ENCODE peak calls at places on chromosomes 1 and 21, in nine cellular contexts. V is naive thymus-derived CD4-positive, alpha-beta T cell; Y is fibroblast of pulmonary artery; E is heart right ventricle; G is Karpas-422; U is GM12865; H is ascending aorta; I is NT2/D1; O is spleen. A is an unnamed sample.

GRCh38 chr1:88104886-88105285 is 579.2 kb upstream of the PKN2 start:
- DNase-seq in V (no peak), Y (no peak), E (no peak), G (no peak), U (no peak), H (no peak), I (no peak), O (no peak), A (no peak)

GRCh38 chr1:68291763-68292384 is 59.6 kb upstream of the WLS start:
- DNase-seq in V (no peak), Y (peak), E (no peak), G (no peak), U (no peak), H (no peak), I (peak), O (no peak), A (peak)

GRCh38 chr1:203522237-203522636 is 28.3 kb downstream of the OPTC start:
- DNase-seq in V (no peak), Y (no peak), E (no peak), G (no peak), U (no peak), H (no peak), I (no peak), O (no peak), A (no peak)

GRCh38 chr1:160657477-160657820 is 10.6 kb upstream of the SLAMF1 start:
- DNase-seq in V (no peak), Y (peak), E (no peak), G (no peak), U (peak), H (no peak), I (no peak), O (no peak), A (peak)

GRCh38 chr1:176752505-176752904 is 289.5 kb downstream of the PAPPA2 start:
- DNase-seq in V (no peak), Y (no peak), E (no peak), G (no peak), U (no peak), H (no peak), I (no peak), O (no peak), A (no peak)

GRCh38 chr1:116330342-116330652 is 42.7 kb upstream of the ATP1A1 start:
- DNase-seq in V (no peak), Y (no peak), E (no peak), G (peak), U (peak), H (no peak), I (no peak), O (no peak), A (no peak)

GRCh38 chr1:34977210-34977471 is 8.0 kb downstream of the TMEM35B start:
- DNase-seq in V (no peak), Y (no peak), E (no peak), G (no peak), U (no peak), H (no peak), I (no peak), O (no peak), A (no peak)

GRCh38 chr1:59443355-59443754 is 146.5 kb downstream of the FGGY start:
- DNase-seq in V (no peak), Y (no peak), E (no peak), G (no peak), U (no peak), H (no peak), I (no peak), O (no peak), A (peak)

GRCh38 chr1:44926311-44926781 is 60.0 kb downstream of the EIF2B3 start:
- DNase-seq in V (no peak), Y (no peak), E (no peak), G (no peak), U (no peak), H (no peak), I (no peak), O (no peak), A (peak)

GRCh38 chr1:50308883-50309282 is 114.4 kb downstream of the DMRTA2 start:
- DNase-seq in V (no peak), Y (peak), E (peak), G (peak), U (peak), H (no peak), I (peak), O (no peak), A (peak)

GRCh38 chr1:116075981-116076380 is 35.2 kb upstream of the MAB21L3 start:
- DNase-seq in V (no peak), Y (no peak), E (no peak), G (no peak), U (no peak), H (no peak), I (no peak), O (no peak), A (no peak)

GRCh38 chr1:54284781-54285563 is 85.0 kb downstream of the MRPL37 start:
- DNase-seq in V (no peak), Y (no peak), E (no peak), G (no peak), U (no peak), H (no peak), I (no peak), O (no peak), A (no peak)

GRCh38 chr1:5651964-5652751 is 340.1 kb downstream of the NPHP4 start:
- DNase-seq in V (no peak), Y (no peak), E (no peak), G (no peak), U (no peak), H (no peak), I (no peak), O (no peak), A (no peak)

GRCh38 chr1:183996396-183996795 is 41.1 kb downstream of the COLGALT2 start:
- DNase-seq in V (no peak), Y (no peak), E (no peak), G (no peak), U (no peak), H (no peak), I (peak), O (no peak), A (no peak)

GRCh38 chr1:174445817-174446216 is 1.9 kb upstream of the GPR52 start:
- DNase-seq in V (no peak), Y (no peak), E (no peak), G (no peak), U (no peak), H (no peak), I (peak), O (no peak), A (no peak)

GRCh38 chr1:32963746-32964460 is 706 bp downstream of the RNF19B start:
- DNase-seq in V (peak), Y (peak), E (peak), G (peak), U (peak), H (peak), I (peak), O (peak), A (peak)

GRCh38 chr1:24503003-24503751 is 541 bp downstream of the RCAN3 start:
- DNase-seq in V (no peak), Y (no peak), E (no peak), G (peak), U (no peak), H (no peak), I (no peak), O (peak), A (no peak)

GRCh38 chr1:87644500-87645245 is 316.0 kb downstream of the LMO4 start:
- DNase-seq in V (no peak), Y (peak), E (no peak), G (no peak), U (no peak), H (no peak), I (no peak), O (no peak), A (no peak)

GRCh38 chr1:8438449-8438848 is 120.5 kb downstream of the SLC45A1 start:
- DNase-seq in V (no peak), Y (no peak), E (no peak), G (peak), U (no peak), H (no peak), I (no peak), O (no peak), A (no peak)

GRCh38 chr1:1200876-1201810 is 5.2 kb downstream of the TNFRSF18 start:
- DNase-seq in V (peak), Y (peak), E (peak), G (no peak), U (peak), H (no peak), I (peak), O (peak), A (peak)

GRCh38 chr1:52899445-52899894 is 22.1 kb downstream of the ECHDC2 start:
- DNase-seq in V (no peak), Y (no peak), E (no peak), G (no peak), U (no peak), H (no peak), I (no peak), O (no peak), A (no peak)

GRCh38 chr21:37337831-37338230 is 28.7 kb upstream of the DYRK1A start:
- DNase-seq in V (no peak), Y (no peak), E (no peak), G (no peak), U (no peak), H (no peak), I (no peak), O (no peak), A (no peak)

GRCh38 chr1:19643113-19643512 is 998 bp upstream of the NBL1 start:
- DNase-seq in V (no peak), Y (no peak), E (no peak), G (no peak), U (no peak), H (no peak), I (no peak), O (no peak), A (peak)

GRCh38 chr1:213985181-213986019 is 2.4 kb upstream of the PROX1 start:
- DNase-seq in V (no peak), Y (no peak), E (no peak), G (no peak), U (no peak), H (no peak), I (no peak), O (no peak), A (no peak)

GRCh38 chr1:230849451-230850194 is 18.7 kb downstream of the C1orf198 start:
- DNase-seq in V (no peak), Y (peak), E (peak), G (no peak), U (no peak), H (peak), I (no peak), O (no peak), A (peak)

GRCh38 chr1:101945884-101946283 is 50.8 kb downstream of the OLFM3 start:
- DNase-seq in V (no peak), Y (no peak), E (no peak), G (no peak), U (peak), H (no peak), I (no peak), O (no peak), A (no peak)

GRCh38 chr1:191343816-191344215 is 814.4 kb upstream of the RGS18 start:
- DNase-seq in V (no peak), Y (peak), E (no peak), G (no peak), U (no peak), H (no peak), I (no peak), O (no peak), A (peak)

GRCh38 chr1:94947453-94947852 is 20.5 kb upstream of the CNN3 start:
- DNase-seq in V (no peak), Y (peak), E (no peak), G (no peak), U (no peak), H (no peak), I (no peak), O (no peak), A (peak)

GRCh38 chr1:234990874-234991801 is 137.5 kb downstream of the TOMM20 start:
- DNase-seq in V (no peak), Y (no peak), E (no peak), G (no peak), U (no peak), H (no peak), I (no peak), O (no peak), A (no peak)

GRCh38 chr1:91751281-91751680 is 134.7 kb downstream of the TGFBR3 start:
- DNase-seq in V (no peak), Y (peak), E (peak), G (no peak), U (no peak), H (no peak), I (no peak), O (no peak), A (peak)

GRCh38 chr21:29221259-29221744 is 77.4 kb upstream of the BACH1 start:
- DNase-seq in V (no peak), Y (peak), E (no peak), G (no peak), U (no peak), H (no peak), I (no peak), O (no peak), A (peak)

GRCh38 chr1:20551945-20552727 is at the start of gene FAM43B:
- DNase-seq in V (no peak), Y (peak), E (peak), G (no peak), U (peak), H (no peak), I (no peak), O (no peak), A (peak)

GRCh38 chr1:3923378-3924185 is 23.5 kb upstream of the C1orf174 start:
- DNase-seq in V (no peak), Y (no peak), E (no peak), G (no peak), U (no peak), H (no peak), I (no peak), O (peak), A (no peak)

GRCh38 chr1:180234369-180235076 is 4.5 kb downstream of the LHX4 start:
- DNase-seq in V (no peak), Y (no peak), E (no peak), G (no peak), U (no peak), H (no peak), I (no peak), O (no peak), A (no peak)

GRCh38 chr1:42971848-42972291 is 13.2 kb upstream of the SLC2A1 start:
- DNase-seq in V (no peak), Y (peak), E (no peak), G (peak), U (no peak), H (no peak), I (no peak), O (peak), A (no peak)

GRCh38 chr1:156706647-156707008 is 1.2 kb upstream of the CRABP2 start:
- DNase-seq in V (no peak), Y (no peak), E (peak), G (peak), U (no peak), H (no peak), I (no peak), O (peak), A (peak)

GRCh38 chr1:236141447-236142357 is 637 bp upstream of the GPR137B start:
- DNase-seq in V (no peak), Y (peak), E (no peak), G (no peak), U (no peak), H (no peak), I (no peak), O (peak), A (peak)

DNA sequence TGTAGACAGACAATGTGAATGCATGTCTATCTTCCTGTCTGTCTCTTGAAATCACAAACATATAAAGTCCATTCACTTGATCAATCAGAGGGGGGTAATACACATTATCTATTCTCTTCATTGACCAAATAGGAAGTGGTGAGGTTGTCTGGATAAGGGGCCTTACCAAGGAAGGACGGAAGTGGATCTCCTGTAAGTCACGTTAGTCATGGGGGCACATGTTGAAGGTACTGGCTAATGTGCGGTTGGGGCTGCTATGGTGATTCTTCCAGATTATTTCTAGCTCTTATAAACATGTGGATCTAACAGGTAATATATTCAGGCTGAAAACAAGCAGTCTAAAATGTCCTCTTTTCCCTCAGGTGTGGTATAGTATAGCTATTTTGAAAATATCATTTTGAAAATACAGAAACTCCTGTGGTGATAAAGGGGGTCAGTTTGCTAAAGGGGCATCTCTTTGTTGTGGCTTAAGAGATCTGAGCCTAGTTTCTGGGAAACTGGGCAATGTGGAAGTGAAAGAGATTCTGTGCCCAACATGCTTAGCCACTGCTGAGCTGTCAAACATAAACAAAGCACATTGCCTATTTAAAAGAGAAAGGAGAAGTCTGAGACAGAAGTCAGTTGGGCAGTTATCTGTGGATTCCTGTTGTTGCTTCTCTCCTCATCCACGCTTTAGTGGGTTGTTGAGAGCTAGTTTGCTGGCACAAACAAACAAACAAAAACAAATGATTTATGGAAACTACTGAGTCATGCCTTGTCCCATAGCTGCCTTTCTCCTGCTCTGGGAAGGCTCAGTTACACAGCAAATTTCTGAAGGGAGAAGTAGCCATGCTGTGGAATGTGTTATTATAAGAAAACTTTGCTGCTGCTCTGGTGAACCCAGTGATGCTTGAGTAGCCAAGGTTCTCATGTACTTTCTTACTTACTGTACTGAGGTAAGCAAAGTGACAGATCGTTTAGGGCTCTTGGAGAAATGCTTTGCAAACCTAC is 166.9 kb downstream of the HLX start:
- DNase-seq in V (no peak), Y (peak), E (no peak), G (no peak), U (peak), H (no peak), I (no peak), O (no peak), A (peak)
- H3K4me3 ChIP-seq in V (no peak), Y (no peak), E (no peak), G (no peak), U (peak), H (no peak), I (no peak), O (no peak), A (no peak)

DNA sequence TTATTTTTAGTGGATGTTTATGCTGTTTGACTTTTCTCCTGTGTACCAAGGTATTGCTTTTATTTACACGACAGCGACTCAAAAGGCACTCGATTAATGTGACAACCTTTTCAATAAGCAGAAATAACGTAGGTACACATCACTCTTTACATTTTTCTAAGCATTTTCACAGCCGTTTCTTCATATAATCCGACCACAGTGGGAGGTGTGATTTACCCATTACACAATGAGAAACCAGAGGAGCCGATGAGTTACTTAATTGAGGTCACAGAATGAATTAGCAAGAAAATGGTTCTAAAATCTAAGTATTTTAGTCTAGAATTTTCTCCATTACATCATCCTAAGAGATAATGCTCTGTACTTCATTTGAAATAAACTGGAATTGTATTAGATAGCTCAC is 71.5 kb downstream of the UMODL1 start:
- DNase-seq in V (no peak), Y (no peak), E (no peak), G (no peak), U (no peak), H (no peak), I (no peak), O (no peak), A (no peak)
- H3K4me3 ChIP-seq in V (no peak), Y (no peak), E (no peak), G (no peak), U (no peak), H (no peak), I (no peak), O (no peak), A (no peak)

GRCh38 chr1:241520080-241520465 is 518 bp upstream of the FH start:
- DNase-seq in V (no peak), Y (no peak), E (no peak), G (no peak), U (no peak), H (no peak), I (no peak), O (no peak), A (no peak)
- H3K4me3 ChIP-seq in V (peak), Y (peak), E (peak), G (peak), U (peak), H (peak), I (peak), O (peak), A (peak)

GRCh38 chr21:36322083-36322424 is 2.1 kb downstream of the MORC3 start:
- DNase-seq in V (no peak), Y (no peak), E (no peak), G (no peak), U (no peak), H (no peak), I (no peak), O (no peak), A (no peak)
- H3K4me3 ChIP-seq in V (peak), Y (peak), E (peak), G (peak), U (peak), H (peak), I (no peak), O (no peak), A (peak)

DNA sequence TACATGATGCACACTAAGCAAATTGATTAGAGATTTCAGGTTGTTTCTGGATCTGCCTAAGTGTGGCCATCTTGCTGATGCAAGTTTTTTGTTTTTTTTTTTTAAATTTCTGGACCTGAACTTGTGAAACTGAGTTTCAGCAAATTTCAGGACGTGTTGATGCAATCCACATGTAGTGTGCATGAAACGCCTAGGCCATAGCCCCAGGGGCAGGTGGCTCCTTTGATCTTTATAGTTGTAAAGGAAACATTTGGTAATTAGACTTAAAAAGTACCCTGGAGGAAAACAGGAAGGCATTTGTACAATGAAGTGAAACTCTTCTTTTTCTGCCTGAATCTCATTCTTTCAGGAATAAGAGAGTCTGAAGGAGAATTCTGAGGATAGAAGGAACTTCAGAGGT is 162.2 kb upstream of the LHX8 start:
- DNase-seq in V (no peak), Y (no peak), E (no peak), G (no peak), U (no peak), H (no peak), I (no peak), O (no peak), A (no peak)
- H3K4me3 ChIP-seq in V (no peak), Y (no peak), E (no peak), G (no peak), U (no peak), H (no peak), I (no peak), O (no peak), A (no peak)

DNA sequence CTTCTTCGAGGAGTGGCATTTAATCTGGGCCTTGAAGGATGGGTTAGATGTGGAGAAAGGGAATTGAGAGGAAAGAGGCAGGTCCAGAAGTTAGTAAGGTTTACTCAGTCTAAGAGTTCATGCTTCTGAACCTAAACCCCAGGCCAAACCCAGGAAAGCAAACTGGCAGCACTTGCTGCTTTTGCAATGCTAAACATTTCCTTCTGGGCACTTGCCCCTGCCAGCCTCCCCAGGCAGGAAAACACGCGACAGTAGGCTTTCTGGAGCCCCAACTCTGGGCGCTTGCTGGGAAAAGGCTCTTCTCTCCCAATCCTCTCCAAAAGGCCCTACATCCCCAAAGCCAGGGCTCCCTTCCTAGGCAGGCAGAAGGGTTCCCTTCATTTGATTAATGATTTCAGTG is 2.5 kb downstream of the OLFML2B start:
- DNase-seq in V (no peak), Y (no peak), E (no peak), G (no peak), U (no peak), H (no peak), I (no peak), O (no peak), A (no peak)
- H3K4me3 ChIP-seq in V (no peak), Y (no peak), E (no peak), G (no peak), U (no peak), H (no peak), I (no peak), O (no peak), A (no peak)

GRCh38 chr1:217089239-217090014 is 366.2 kb upstream of the ESRRG start:
- DNase-seq in V (no peak), Y (peak), E (peak), G (no peak), U (no peak), H (no peak), I (peak), O (no peak), A (peak)
- H3K4me3 ChIP-seq in V (no peak), Y (peak), E (peak), G (no peak), U (no peak), H (peak), I (peak), O (peak), A (peak)